ENCODE peak calls at places on chromosomes 11 and 22, in five cellular contexts. One of them, this sample, is unnamed.

GRCh38 chr11:96827164-96827563 is 437.4 kb downstream of the JRKL start:
- DNase-seq in neural progenitor cell: peak; percentile 47
- DNase-seq in AG04450: no peak
- DNase-seq in endothelial cell: peak; percentile 6
- DNase-seq in IMR-90: peak; percentile 0
- DNase-seq in this sample: peak; percentile 5

GRCh38 chr22:35612903-35613302 is 4.2 kb downstream of the MB start:
- DNase-seq in AG04450: no peak
- DNase-seq in IMR-90: no peak
- DNase-seq in endothelial cell: no peak
- DNase-seq in neural progenitor cell: no peak
- DNase-seq in this sample: no peak

GRCh38 chr11:116225236-116225635 is 547.6 kb downstream of the BUD13 start:
- DNase-seq in neural progenitor cell: no peak
- DNase-seq in IMR-90: no peak
- DNase-seq in endothelial cell: no peak
- DNase-seq in AG04450: no peak
- DNase-seq in this sample: no peak

GRCh38 chr11:10674991-10675440 is 18.5 kb downstream of the IRAG1 start:
- DNase-seq in AG04450: no peak
- DNase-seq in neural progenitor cell: no peak
- DNase-seq in endothelial cell: no peak
- DNase-seq in IMR-90: no peak
- DNase-seq in this sample: no peak

GRCh38 chr11:111779118-111779517 is 12.9 kb upstream of the PPP2R1B start:
- DNase-seq in IMR-90: no peak
- DNase-seq in neural progenitor cell: no peak
- DNase-seq in endothelial cell: no peak
- DNase-seq in AG04450: no peak
- DNase-seq in this sample: no peak

GRCh38 chr11:57349491-57350274 is 11.5 kb downstream of the P2RX3 start:
- DNase-seq in AG04450: no peak
- DNase-seq in IMR-90: peak; percentile 33
- DNase-seq in endothelial cell: peak; percentile 85
- DNase-seq in neural progenitor cell: peak; percentile 83
- DNase-seq in this sample: peak; percentile 92

GRCh38 chr11:64716471-64717267 is 6.3 kb downstream of the NRXN2 start:
- DNase-seq in endothelial cell: no peak
- DNase-seq in IMR-90: no peak
- DNase-seq in neural progenitor cell: no peak
- DNase-seq in AG04450: no peak
- DNase-seq in this sample: peak; percentile 57

GRCh38 chr22:40668611-40669390 is 10.5 kb upstream of the MCHR1 start:
- DNase-seq in neural progenitor cell: peak; percentile 35
- DNase-seq in AG04450: no peak
- DNase-seq in IMR-90: peak; percentile 89
- DNase-seq in endothelial cell: peak; percentile 21
- DNase-seq in this sample: no peak

GRCh38 chr22:41264408-41264941 is 21.5 kb downstream of the RANGAP1 start:
- DNase-seq in IMR-90: no peak
- DNase-seq in endothelial cell: no peak
- DNase-seq in neural progenitor cell: no peak
- DNase-seq in AG04450: no peak
- DNase-seq in this sample: no peak

GRCh38 chr22:28231423-28231822 is 312.4 kb upstream of the PITPNB start:
- DNase-seq in IMR-90: peak; percentile 52
- DNase-seq in neural progenitor cell: peak; percentile 84
- DNase-seq in endothelial cell: no peak
- DNase-seq in AG04450: no peak
- DNase-seq in this sample: peak; percentile 6

GRCh38 chr11:134027671-134028070 is 41.2 kb upstream of the JAM3 start:
- DNase-seq in IMR-90: no peak
- DNase-seq in AG04450: no peak
- DNase-seq in endothelial cell: no peak
- DNase-seq in neural progenitor cell: no peak
- DNase-seq in this sample: no peak

GRCh38 chr11:62497132-62497915 is 49.3 kb downstream of the AHNAK start:
- DNase-seq in AG04450: no peak
- DNase-seq in endothelial cell: no peak
- DNase-seq in neural progenitor cell: peak; percentile 74
- DNase-seq in IMR-90: peak; percentile 81
- DNase-seq in this sample: no peak

GRCh38 chr11:61747389-61748285 is 4.8 kb upstream of the MYRF start:
- DNase-seq in neural progenitor cell: peak; percentile 88
- DNase-seq in AG04450: no peak
- DNase-seq in IMR-90: peak; percentile 59
- DNase-seq in endothelial cell: peak; percentile 89
- DNase-seq in this sample: peak; percentile 90

GRCh38 chr22:28819253-28820096 is 19.1 kb upstream of the XBP1 start:
- DNase-seq in endothelial cell: no peak
- DNase-seq in AG04450: no peak
- DNase-seq in IMR-90: no peak
- DNase-seq in neural progenitor cell: no peak
- DNase-seq in this sample: no peak

GRCh38 chr11:57318178-57318577 is 6.6 kb downstream of the TNKS1BP1 start:
- DNase-seq in AG04450: no peak
- DNase-seq in IMR-90: peak; percentile 21
- DNase-seq in endothelial cell: no peak
- DNase-seq in neural progenitor cell: no peak
- DNase-seq in this sample: no peak

GRCh38 chr11:131999084-131999483 is 628.7 kb downstream of the NTM start:
- DNase-seq in neural progenitor cell: no peak
- DNase-seq in endothelial cell: no peak
- DNase-seq in IMR-90: no peak
- DNase-seq in AG04450: no peak
- DNase-seq in this sample: no peak

GRCh38 chr22:36328635-36329216 is 59.0 kb downstream of the MYH9 start:
- DNase-seq in AG04450: peak; percentile 85
- DNase-seq in neural progenitor cell: no peak
- DNase-seq in IMR-90: peak; percentile 96
- DNase-seq in endothelial cell: no peak
- DNase-seq in this sample: no peak

GRCh38 chr11:38089728-38090127 is 1491.7 kb upstream of the RAG2 start:
- DNase-seq in neural progenitor cell: peak; percentile 3
- DNase-seq in endothelial cell: no peak
- DNase-seq in IMR-90: no peak
- DNase-seq in AG04450: no peak
- DNase-seq in this sample: peak; percentile 9

GRCh38 chr22:29520851-29521250 is 32.7 kb downstream of the THOC5 start:
- DNase-seq in IMR-90: peak; percentile 91
- DNase-seq in neural progenitor cell: no peak
- DNase-seq in AG04450: peak; percentile 56
- DNase-seq in endothelial cell: no peak
- DNase-seq in this sample: no peak

GRCh38 chr22:49934144-49934890 is 15.9 kb downstream of the CRELD2 start:
- DNase-seq in IMR-90: peak; percentile 12
- DNase-seq in AG04450: no peak
- DNase-seq in endothelial cell: no peak
- DNase-seq in neural progenitor cell: no peak
- DNase-seq in this sample: no peak

GRCh38 chr11:46692450-46692849 is 8.0 kb downstream of the ARHGAP1 start:
- DNase-seq in IMR-90: no peak
- DNase-seq in endothelial cell: no peak
- DNase-seq in AG04450: no peak
- DNase-seq in neural progenitor cell: no peak
- DNase-seq in this sample: no peak

GRCh38 chr11:13415201-13415600 is 47.8 kb downstream of the BTBD10 start:
- DNase-seq in endothelial cell: no peak
- DNase-seq in AG04450: no peak
- DNase-seq in IMR-90: no peak
- DNase-seq in neural progenitor cell: no peak
- DNase-seq in this sample: no peak

DNA sequence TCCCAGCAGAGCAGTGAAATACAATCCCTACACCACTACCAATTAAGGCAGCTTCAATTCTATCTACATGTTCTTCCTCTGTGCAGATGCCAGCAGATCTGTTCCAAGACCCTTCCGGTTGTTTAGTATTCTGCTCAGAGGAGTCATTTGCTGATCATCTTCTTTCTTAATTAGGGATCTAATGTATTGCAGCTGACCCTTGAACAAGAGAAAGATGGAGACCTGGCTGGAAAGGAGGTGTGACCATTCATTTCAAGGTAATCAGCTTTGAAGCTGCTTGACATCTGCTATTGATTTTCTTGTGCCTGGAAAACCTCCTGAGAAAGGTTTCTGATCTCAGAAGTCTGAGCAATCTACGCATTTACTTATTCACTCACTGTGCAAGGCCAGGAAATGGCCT is 24.0 kb upstream of the SYN3 start:
- DNase-seq in neural progenitor cell: no peak
- DNase-seq in endothelial cell: no peak
- DNase-seq in IMR-90: no peak
- DNase-seq in AG04450: no peak
- DNase-seq in this sample: no peak
- TF ChIP-seq CTCF in neural progenitor cell: no peak
- TF ChIP-seq CTCF in endothelial cell: no peak
- TF ChIP-seq CTCF in IMR-90: no peak
- TF ChIP-seq CTCF in AG04450: no peak
- TF ChIP-seq CTCF in this sample: no peak

GRCh38 chr11:78046486-78046854 is 17.2 kb upstream of the THRSP start:
- DNase-seq in endothelial cell: no peak
- DNase-seq in neural progenitor cell: no peak
- DNase-seq in AG04450: no peak
- DNase-seq in IMR-90: no peak
- DNase-seq in this sample: no peak
- TF ChIP-seq CTCF in endothelial cell: no peak
- TF ChIP-seq CTCF in neural progenitor cell: no peak
- TF ChIP-seq CTCF in AG04450: no peak
- TF ChIP-seq CTCF in IMR-90: no peak
- TF ChIP-seq CTCF in this sample: no peak

DNA sequence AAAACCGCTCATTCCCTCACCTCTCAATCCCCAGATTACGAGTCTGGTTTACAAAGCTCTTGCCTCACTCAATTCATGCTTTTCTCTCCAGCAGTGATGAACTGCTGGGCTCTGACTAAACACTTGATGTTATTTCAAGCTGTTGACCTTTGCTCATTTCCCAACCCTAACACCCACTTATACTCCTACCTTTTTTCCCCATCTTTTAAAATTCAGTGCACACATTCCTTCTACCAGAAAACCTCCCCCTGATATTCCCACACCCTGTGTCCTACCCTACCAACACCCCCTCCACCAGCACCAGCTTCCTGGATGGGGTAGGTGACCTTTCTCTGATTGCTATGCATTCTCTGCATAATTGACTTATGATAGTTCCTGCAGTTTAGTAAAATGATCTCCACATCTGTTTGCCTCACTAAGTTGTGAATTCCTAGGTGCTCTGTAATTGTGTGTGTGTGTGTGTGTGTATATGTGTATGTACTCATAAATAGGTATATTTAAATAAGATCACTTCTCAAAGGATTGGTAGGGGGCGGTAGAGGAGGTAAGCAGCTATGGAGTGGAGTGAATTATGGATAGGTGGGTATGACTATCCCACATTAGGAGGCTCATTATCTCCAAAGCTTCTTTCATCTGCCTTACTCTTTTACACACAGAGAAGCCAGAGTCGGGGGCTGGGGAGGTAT is 842 bp downstream of the HEPACAM start:
- DNase-seq in neural progenitor cell: no peak
- DNase-seq in endothelial cell: no peak
- DNase-seq in AG04450: peak; percentile 86
- DNase-seq in IMR-90: peak; percentile 96
- DNase-seq in this sample: no peak
- TF ChIP-seq CTCF in neural progenitor cell: peak; percentile 18
- TF ChIP-seq CTCF in endothelial cell: no peak
- TF ChIP-seq CTCF in AG04450: peak; percentile 52
- TF ChIP-seq CTCF in IMR-90: peak; percentile 35
- TF ChIP-seq CTCF in this sample: no peak

GRCh38 chr11:73530109-73530508 is 67.8 kb downstream of the FAM168A start:
- DNase-seq in endothelial cell: peak; percentile 7
- DNase-seq in AG04450: no peak
- DNase-seq in IMR-90: no peak
- DNase-seq in neural progenitor cell: peak; percentile 46
- DNase-seq in this sample: no peak
- TF ChIP-seq CTCF in endothelial cell: peak; percentile 43
- TF ChIP-seq CTCF in AG04450: peak; percentile 29
- TF ChIP-seq CTCF in IMR-90: no peak
- TF ChIP-seq CTCF in neural progenitor cell: peak; percentile 53
- TF ChIP-seq CTCF in this sample: no peak

DNA sequence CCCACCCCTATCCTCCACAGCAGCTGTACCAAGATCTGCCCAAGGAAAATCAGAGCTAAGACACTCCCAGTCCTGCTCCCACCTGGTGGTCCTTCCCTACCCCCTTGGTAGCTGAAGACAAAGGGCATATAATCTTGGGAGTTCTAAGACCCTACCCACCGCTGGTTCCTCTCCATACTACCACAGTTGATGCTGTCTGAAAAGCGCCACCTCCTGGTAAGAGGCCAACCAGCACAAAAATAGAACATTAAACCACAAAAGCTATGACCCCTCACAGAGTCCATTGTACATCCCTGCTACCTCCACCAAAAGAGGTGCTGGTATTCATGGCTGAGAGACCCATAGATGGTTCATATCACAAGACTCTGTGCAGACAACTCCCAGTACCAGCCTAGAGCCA is 161.5 kb upstream of the ARHGAP42 start:
- DNase-seq in endothelial cell: peak; percentile 9
- DNase-seq in IMR-90: no peak
- DNase-seq in neural progenitor cell: peak; percentile 35
- DNase-seq in AG04450: no peak
- DNase-seq in this sample: no peak
- TF ChIP-seq CTCF in endothelial cell: peak; percentile 44
- TF ChIP-seq CTCF in IMR-90: peak; percentile 27
- TF ChIP-seq CTCF in neural progenitor cell: peak; percentile 56
- TF ChIP-seq CTCF in AG04450: peak; percentile 24
- TF ChIP-seq CTCF in this sample: no peak

GRCh38 chr11:79440451-79441158 is at the start of gene TENM4:
- DNase-seq in AG04450: peak; percentile 77
- DNase-seq in IMR-90: peak; percentile 92
- DNase-seq in neural progenitor cell: peak; percentile 83
- DNase-seq in endothelial cell: peak; percentile 45
- DNase-seq in this sample: peak; percentile 78
- TF ChIP-seq CTCF in AG04450: no peak
- TF ChIP-seq CTCF in IMR-90: peak; percentile 53
- TF ChIP-seq CTCF in neural progenitor cell: peak; percentile 55
- TF ChIP-seq CTCF in endothelial cell: no peak
- TF ChIP-seq CTCF in this sample: peak; percentile 38

DNA sequence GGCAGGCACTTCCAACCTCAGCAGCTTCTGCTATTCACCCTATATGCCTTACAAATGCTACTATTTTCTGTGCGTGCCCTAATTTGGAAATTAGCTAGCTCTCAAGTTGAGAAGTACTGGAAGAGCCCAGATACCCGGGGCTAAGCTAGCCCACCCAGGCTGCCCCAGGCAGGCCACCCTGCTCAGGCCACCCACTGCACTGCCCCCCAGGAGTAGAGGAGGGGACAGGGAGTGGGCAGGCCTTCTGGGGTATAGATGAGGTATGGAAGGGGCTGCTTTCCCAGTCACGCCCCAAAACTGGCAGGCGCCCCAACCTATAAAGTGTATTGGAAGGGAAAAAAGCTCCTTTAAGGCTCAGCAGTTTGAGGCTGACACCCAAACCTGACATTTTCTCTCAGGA is 43.5 kb downstream of the DRD2 start:
- DNase-seq in endothelial cell: no peak
- DNase-seq in AG04450: no peak
- DNase-seq in IMR-90: no peak
- DNase-seq in neural progenitor cell: no peak
- DNase-seq in this sample: no peak
- TF ChIP-seq CTCF in endothelial cell: no peak
- TF ChIP-seq CTCF in AG04450: no peak
- TF ChIP-seq CTCF in IMR-90: no peak
- TF ChIP-seq CTCF in neural progenitor cell: no peak
- TF ChIP-seq CTCF in this sample: no peak

This sample was measured in nephron progenitor cell.